ENCODE peak calls at places on chromosomes 1 and 21, in seven cellular contexts. One of them, this sample, is unnamed.
A peak's percentile ranks its signal among the peaks of the same experiment; 100 is the strongest.

GRCh38 chr21:30340714-30341573 is 3.5 kb upstream of the KRTAP27-1 start:
- DNase-seq in HAP-1: peak; percentile 10
- DNase-seq in DND-41: peak; percentile 44
- DNase-seq in GM23338: peak; percentile 71
- DNase-seq in heart left ventricle: peak; percentile 23
- DNase-seq in HCT116: peak; percentile 3
- DNase-seq in astrocyte of the spinal cord: peak; percentile 23
- DNase-seq in this sample: peak; percentile 22

GRCh38 chr21:45310446-45310845 is 22.8 kb upstream of the POFUT2 start:
- DNase-seq in HAP-1: no peak
- DNase-seq in DND-41: no peak
- DNase-seq in GM23338: no peak
- DNase-seq in heart left ventricle: no peak
- DNase-seq in HCT116: no peak
- DNase-seq in astrocyte of the spinal cord: no peak
- DNase-seq in this sample: no peak

GRCh38 chr1:53640696-53641065 is 98.3 kb downstream of the GLIS1 start:
- DNase-seq in HAP-1: no peak
- DNase-seq in DND-41: no peak
- DNase-seq in GM23338: no peak
- DNase-seq in heart left ventricle: no peak
- DNase-seq in HCT116: no peak
- DNase-seq in astrocyte of the spinal cord: no peak
- DNase-seq in this sample: no peak

GRCh38 chr1:27464926-27465325 is 25.0 kb downstream of the WASF2 start:
- DNase-seq in HAP-1: no peak
- DNase-seq in DND-41: no peak
- DNase-seq in GM23338: no peak
- DNase-seq in heart left ventricle: no peak
- DNase-seq in HCT116: no peak
- DNase-seq in astrocyte of the spinal cord: no peak
- DNase-seq in this sample: no peak

GRCh38 chr21:25457411-25457810 is 149.9 kb downstream of the MRPL39 start:
- DNase-seq in HAP-1: no peak
- DNase-seq in DND-41: no peak
- DNase-seq in GM23338: no peak
- DNase-seq in heart left ventricle: no peak
- DNase-seq in HCT116: no peak
- DNase-seq in astrocyte of the spinal cord: peak; percentile 85
- DNase-seq in this sample: peak; percentile 72

GRCh38 chr1:201625711-201626300 is 86.9 kb downstream of the NAV1 start:
- DNase-seq in HAP-1: no peak
- DNase-seq in DND-41: no peak
- DNase-seq in GM23338: no peak
- DNase-seq in heart left ventricle: no peak
- DNase-seq in HCT116: no peak
- DNase-seq in astrocyte of the spinal cord: no peak
- DNase-seq in this sample: no peak

GRCh38 chr1:110829955-110830553 is 42.9 kb upstream of the CD53 start:
- DNase-seq in HAP-1: peak; percentile 40
- DNase-seq in DND-41: peak; percentile 60
- DNase-seq in GM23338: peak; percentile 94
- DNase-seq in heart left ventricle: no peak
- DNase-seq in HCT116: peak; percentile 45
- DNase-seq in astrocyte of the spinal cord: no peak
- DNase-seq in this sample: peak; percentile 73

GRCh38 chr1:156504062-156504813 is 3.7 kb upstream of the MEF2D start:
- DNase-seq in HAP-1: no peak
- DNase-seq in DND-41: peak; percentile 73
- DNase-seq in GM23338: no peak
- DNase-seq in heart left ventricle: no peak
- DNase-seq in HCT116: no peak
- DNase-seq in astrocyte of the spinal cord: peak; percentile 31
- DNase-seq in this sample: no peak

GRCh38 chr1:52359676-52360594 is 6.1 kb downstream of the CC2D1B start:
- DNase-seq in HAP-1: no peak
- DNase-seq in DND-41: no peak
- DNase-seq in GM23338: peak; percentile 19
- DNase-seq in heart left ventricle: no peak
- DNase-seq in HCT116: no peak
- DNase-seq in astrocyte of the spinal cord: no peak
- DNase-seq in this sample: no peak

GRCh38 chr1:213388199-213388598 is 337.2 kb downstream of the RPS6KC1 start:
- DNase-seq in HAP-1: no peak
- DNase-seq in DND-41: no peak
- DNase-seq in GM23338: no peak
- DNase-seq in heart left ventricle: no peak
- DNase-seq in HCT116: no peak
- DNase-seq in astrocyte of the spinal cord: no peak
- DNase-seq in this sample: no peak

GRCh38 chr1:213385806-213386324 is 334.8 kb downstream of the RPS6KC1 start:
- DNase-seq in HAP-1: no peak
- DNase-seq in DND-41: no peak
- DNase-seq in GM23338: no peak
- DNase-seq in heart left ventricle: no peak
- DNase-seq in HCT116: no peak
- DNase-seq in astrocyte of the spinal cord: no peak
- DNase-seq in this sample: no peak

GRCh38 chr1:213391445-213391844 is 340.4 kb downstream of the RPS6KC1 start:
- DNase-seq in HAP-1: no peak
- DNase-seq in DND-41: no peak
- DNase-seq in GM23338: no peak
- DNase-seq in heart left ventricle: no peak
- DNase-seq in HCT116: no peak
- DNase-seq in astrocyte of the spinal cord: no peak
- DNase-seq in this sample: no peak

GRCh38 chr1:213387380-213388015 is 336.5 kb downstream of the RPS6KC1 start:
- DNase-seq in HAP-1: no peak
- DNase-seq in DND-41: no peak
- DNase-seq in GM23338: no peak
- DNase-seq in heart left ventricle: no peak
- DNase-seq in HCT116: no peak
- DNase-seq in astrocyte of the spinal cord: no peak
- DNase-seq in this sample: no peak

DNA sequence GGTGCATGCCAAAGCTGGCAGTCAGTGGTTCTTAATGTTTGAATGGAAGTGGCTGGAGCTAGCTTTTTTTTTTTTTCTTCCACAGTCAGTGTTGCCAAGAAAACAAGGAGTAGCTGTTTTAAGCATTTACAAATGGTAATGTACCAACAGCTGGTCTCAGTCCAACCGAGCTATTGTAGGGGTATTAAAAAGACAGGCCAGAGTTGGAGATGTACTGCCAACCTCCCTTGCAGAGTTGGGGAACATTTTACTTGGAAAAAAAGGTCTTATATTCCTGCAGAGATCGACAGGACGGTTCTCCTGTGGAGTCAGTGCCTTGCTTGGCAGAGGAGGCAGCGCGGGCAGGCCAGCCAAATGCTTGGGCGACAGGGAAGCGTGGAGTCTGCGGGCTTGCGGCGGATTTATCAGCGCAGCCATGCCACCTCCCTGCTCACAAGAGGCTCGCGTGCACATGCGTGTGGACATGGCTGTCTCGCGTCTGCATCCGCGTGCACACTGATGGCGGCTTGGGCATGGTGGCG is 338.1 kb downstream of the RPS6KC1 start:
- DNase-seq in HAP-1: no peak
- DNase-seq in DND-41: no peak
- DNase-seq in GM23338: no peak
- DNase-seq in heart left ventricle: no peak
- DNase-seq in HCT116: no peak
- DNase-seq in astrocyte of the spinal cord: peak; percentile 4
- DNase-seq in this sample: no peak
- H3K4me3 ChIP-seq in HAP-1: no peak overlapping the region
- H3K4me3 ChIP-seq in DND-41: no peak overlapping the region
- H3K4me3 ChIP-seq in GM23338: no peak overlapping the region
- H3K4me3 ChIP-seq in heart left ventricle: no peak overlapping the region
- H3K4me3 ChIP-seq in HCT116: no peak overlapping the region
- H3K4me3 ChIP-seq in astrocyte of the spinal cord: no peak overlapping the region
- H3K4me3 ChIP-seq in this sample: no peak overlapping the region

DNA sequence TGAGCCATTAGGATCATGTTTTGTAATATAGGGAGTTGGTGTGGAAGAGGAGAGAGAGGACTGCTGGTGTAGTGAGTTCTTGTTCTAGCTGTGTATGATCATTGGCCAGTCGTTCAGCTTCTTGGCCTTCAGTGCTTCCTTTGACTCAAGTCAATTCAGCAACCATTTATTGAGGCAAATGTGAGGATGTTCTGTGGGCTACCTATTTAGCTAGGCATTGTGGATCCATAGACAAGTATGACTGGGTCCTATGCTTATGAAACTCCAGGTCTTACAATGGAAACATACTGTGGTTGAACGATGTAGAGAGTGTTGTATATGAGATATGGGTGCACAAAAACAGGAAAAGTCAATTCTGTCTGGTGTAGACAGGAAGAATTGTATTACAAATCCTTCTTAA is 41.7 kb downstream of the NFIA start:
- DNase-seq in HAP-1: no peak
- DNase-seq in DND-41: no peak
- DNase-seq in GM23338: no peak
- DNase-seq in heart left ventricle: no peak
- DNase-seq in HCT116: no peak
- DNase-seq in astrocyte of the spinal cord: no peak
- DNase-seq in this sample: no peak
- H3K4me3 ChIP-seq in HAP-1: no peak overlapping the region
- H3K4me3 ChIP-seq in DND-41: no peak overlapping the region
- H3K4me3 ChIP-seq in GM23338: no peak overlapping the region
- H3K4me3 ChIP-seq in heart left ventricle: no peak overlapping the region
- H3K4me3 ChIP-seq in HCT116: no peak overlapping the region
- H3K4me3 ChIP-seq in astrocyte of the spinal cord: no peak overlapping the region
- H3K4me3 ChIP-seq in this sample: no peak overlapping the region

DNA sequence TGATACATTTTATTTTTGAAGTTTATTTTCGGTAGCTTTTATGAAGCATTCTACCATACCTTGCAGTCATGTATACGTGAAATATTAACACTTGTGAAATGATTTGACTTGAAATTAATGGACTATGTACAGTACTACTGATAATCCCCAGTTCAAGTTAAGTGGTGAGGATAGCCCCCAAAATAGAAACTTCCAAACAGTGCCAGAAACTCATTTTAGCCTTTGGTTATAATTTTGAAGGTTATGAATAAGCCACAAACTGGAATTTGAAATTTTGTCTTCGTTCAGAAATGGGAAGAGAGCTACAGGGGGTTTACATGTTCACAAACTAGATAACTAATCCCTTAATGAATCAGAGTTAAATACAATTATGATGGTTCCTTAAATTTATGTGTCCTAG is 1.5 kb upstream of the HNRNPU start:
- DNase-seq in HAP-1: no peak
- DNase-seq in DND-41: no peak
- DNase-seq in GM23338: no peak
- DNase-seq in heart left ventricle: no peak
- DNase-seq in HCT116: no peak
- DNase-seq in astrocyte of the spinal cord: no peak
- DNase-seq in this sample: no peak
- H3K4me3 ChIP-seq in HAP-1: no peak overlapping the region
- H3K4me3 ChIP-seq in DND-41: no peak overlapping the region
- H3K4me3 ChIP-seq in GM23338: no peak overlapping the region
- H3K4me3 ChIP-seq in heart left ventricle: no peak overlapping the region
- H3K4me3 ChIP-seq in HCT116: no peak overlapping the region
- H3K4me3 ChIP-seq in astrocyte of the spinal cord: no peak overlapping the region
- H3K4me3 ChIP-seq in this sample: peak overlapping the region; percentile 99

DNA sequence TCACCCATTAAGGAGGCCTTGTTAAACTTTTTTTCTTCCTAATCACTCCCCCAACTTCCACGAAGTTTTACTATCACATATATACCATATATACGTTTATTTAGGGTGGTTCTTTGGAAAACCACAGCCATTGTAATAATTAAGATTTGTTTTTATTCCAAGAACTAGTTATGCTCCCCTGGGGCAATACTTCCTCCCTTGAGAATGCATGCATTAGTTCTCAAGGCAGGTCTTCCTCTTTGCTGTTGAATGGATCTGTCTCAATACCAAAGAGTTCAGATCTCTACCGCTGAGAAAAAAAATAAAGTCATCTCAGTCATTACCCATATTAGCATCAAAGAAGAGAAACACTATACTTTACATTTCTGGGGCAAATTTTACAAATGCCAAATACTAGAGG is 567.7 kb upstream of the RGS18 start:
- DNase-seq in HAP-1: no peak
- DNase-seq in DND-41: peak; percentile 54
- DNase-seq in GM23338: no peak
- DNase-seq in heart left ventricle: no peak
- DNase-seq in HCT116: no peak
- DNase-seq in astrocyte of the spinal cord: no peak
- DNase-seq in this sample: no peak
- H3K4me3 ChIP-seq in HAP-1: no peak overlapping the region
- H3K4me3 ChIP-seq in DND-41: no peak overlapping the region
- H3K4me3 ChIP-seq in GM23338: no peak overlapping the region
- H3K4me3 ChIP-seq in heart left ventricle: no peak overlapping the region
- H3K4me3 ChIP-seq in HCT116: no peak overlapping the region
- H3K4me3 ChIP-seq in astrocyte of the spinal cord: no peak overlapping the region
- H3K4me3 ChIP-seq in this sample: no peak overlapping the region

GRCh38 chr1:117561551-117561950 is 44.3 kb upstream of the TENT5C start:
- DNase-seq in HAP-1: no peak
- DNase-seq in DND-41: peak; percentile 1
- DNase-seq in GM23338: no peak
- DNase-seq in heart left ventricle: no peak
- DNase-seq in HCT116: no peak
- DNase-seq in astrocyte of the spinal cord: no peak
- DNase-seq in this sample: no peak

GRCh38 chr1:117559139-117559538 is 46.7 kb upstream of the TENT5C start:
- DNase-seq in HAP-1: no peak
- DNase-seq in DND-41: no peak
- DNase-seq in GM23338: no peak
- DNase-seq in heart left ventricle: no peak
- DNase-seq in HCT116: no peak
- DNase-seq in astrocyte of the spinal cord: no peak
- DNase-seq in this sample: no peak

GRCh38 chr1:117562581-117563491 is 43.0 kb upstream of the TENT5C start:
- DNase-seq in HAP-1: no peak
- DNase-seq in DND-41: peak; percentile 1
- DNase-seq in GM23338: no peak
- DNase-seq in heart left ventricle: no peak
- DNase-seq in HCT116: no peak
- DNase-seq in astrocyte of the spinal cord: no peak
- DNase-seq in this sample: no peak

GRCh38 chr1:117559985-117560384 is 45.9 kb upstream of the TENT5C start:
- DNase-seq in HAP-1: no peak
- DNase-seq in DND-41: no peak
- DNase-seq in GM23338: no peak
- DNase-seq in heart left ventricle: no peak
- DNase-seq in HCT116: no peak
- DNase-seq in astrocyte of the spinal cord: no peak
- DNase-seq in this sample: no peak

GRCh38 chr1:117561071-117561470 is 44.8 kb upstream of the TENT5C start:
- DNase-seq in HAP-1: no peak
- DNase-seq in DND-41: no peak
- DNase-seq in GM23338: no peak
- DNase-seq in heart left ventricle: no peak
- DNase-seq in HCT116: no peak
- DNase-seq in astrocyte of the spinal cord: no peak
- DNase-seq in this sample: no peak
- H3K4me3 ChIP-seq in HAP-1: no peak overlapping the region
- H3K4me3 ChIP-seq in DND-41: no peak overlapping the region
- H3K4me3 ChIP-seq in GM23338: no peak overlapping the region
- H3K4me3 ChIP-seq in heart left ventricle: no peak overlapping the region
- H3K4me3 ChIP-seq in HCT116: no peak overlapping the region
- H3K4me3 ChIP-seq in astrocyte of the spinal cord: no peak overlapping the region
- H3K4me3 ChIP-seq in this sample: no peak overlapping the region